ENCODE peak calls at places on chromosomes 3 and 15, in five cellular contexts. J is AG10803, K is fibroblast of lung, E is AG04450, B is HL-60. R is an unnamed sample.

GRCh38 chr15:68783226-68784054 is 37.3 kb downstream of the ANP32A start:
- DNase-seq in J (no peak), K (no peak), E (no peak), B (no peak), R (no peak)

GRCh38 chr3:142940000-142940399 is 23.5 kb downstream of the PAQR9 start:
- DNase-seq in J (no peak), K (no peak), E (no peak), B (no peak), R (no peak)

GRCh38 chr3:116135462-116135861 is 309.8 kb downstream of the LSAMP start:
- DNase-seq in J (peak; percentile 82), K (peak; percentile 94), E (no peak), B (no peak), R (peak; percentile 78)

GRCh38 chr3:22475665-22476064 is 724.7 kb upstream of the ZNF385D start:
- DNase-seq in J (no peak), K (no peak), E (no peak), B (no peak), R (no peak)

GRCh38 chr15:87746333-87746732 is 510.2 kb downstream of the NTRK3 start:
- DNase-seq in J (no peak), K (no peak), E (no peak), B (no peak), R (peak; percentile 42)

GRCh38 chr3:111012388-111013248 is 59.0 kb upstream of the NECTIN3 start:
- DNase-seq in J (no peak), K (no peak), E (no peak), B (no peak), R (peak; percentile 19)

GRCh38 chr3:43817081-43817480 is 126.3 kb downstream of the ABHD5 start:
- DNase-seq in J (no peak), K (no peak), E (no peak), B (no peak), R (no peak)

GRCh38 chr3:195777975-195778374 is 33.8 kb downstream of the MUC4 start:
- DNase-seq in J (no peak), K (no peak), E (no peak), B (no peak), R (no peak)

GRCh38 chr3:73625124-73625665 is 454 bp upstream of the PDZRN3 start:
- DNase-seq in J (peak; percentile 68), K (peak; percentile 71), E (no peak), B (no peak), R (peak; percentile 66)

GRCh38 chr15:67406257-67406861 is 114.6 kb upstream of the C15orf61 start:
- DNase-seq in J (no peak), K (no peak), E (no peak), B (no peak), R (peak; percentile 3)

DNA sequence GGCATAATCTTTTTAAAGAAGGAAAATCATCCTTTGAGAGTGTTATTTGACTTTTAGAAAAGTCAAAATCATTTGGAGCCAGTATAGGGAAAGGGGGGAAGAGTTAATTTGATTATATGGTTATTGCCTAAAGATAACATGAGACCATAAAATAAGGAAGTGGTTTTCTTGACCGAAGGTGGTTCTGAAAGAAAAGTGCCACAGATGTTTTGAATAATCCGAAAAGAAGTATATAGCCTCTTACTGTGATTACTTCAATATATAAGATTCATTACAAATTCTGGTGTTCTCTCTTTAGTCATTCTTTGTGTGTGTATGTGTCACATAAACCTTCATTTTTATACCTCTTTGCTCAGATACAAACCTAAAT is 1.1 kb downstream of the DNAJB11 start:
- DNase-seq in J (no peak), K (no peak), E (no peak), B (no peak), R (no peak)
- H3K4me3 ChIP-seq in J (peak overlapping the region; percentile 90), K (peak overlapping the region; percentile 88), E (peak overlapping the region; percentile 74), B (peak overlapping the region; percentile 99), R (peak overlapping the region; percentile 93)

GRCh38 chr3:123028233-123028828 is 768 bp upstream of the SEMA5B start:
- DNase-seq in J (peak; percentile 75), K (peak; percentile 86), E (peak; percentile 52), B (peak; percentile 28), R (peak; percentile 84)

GRCh38 chr3:123026551-123027291 is 842 bp downstream of the SEMA5B start:
- DNase-seq in J (no peak), K (no peak), E (no peak), B (no peak), R (no peak)

GRCh38 chr3:123031051-123031450 is 3.5 kb upstream of the SEMA5B start:
- DNase-seq in J (no peak), K (no peak), E (no peak), B (no peak), R (no peak)

GRCh38 chr3:123025642-123026521 is 1.7 kb downstream of the SEMA5B start:
- DNase-seq in J (no peak), K (no peak), E (no peak), B (no peak), R (no peak)

DNA sequence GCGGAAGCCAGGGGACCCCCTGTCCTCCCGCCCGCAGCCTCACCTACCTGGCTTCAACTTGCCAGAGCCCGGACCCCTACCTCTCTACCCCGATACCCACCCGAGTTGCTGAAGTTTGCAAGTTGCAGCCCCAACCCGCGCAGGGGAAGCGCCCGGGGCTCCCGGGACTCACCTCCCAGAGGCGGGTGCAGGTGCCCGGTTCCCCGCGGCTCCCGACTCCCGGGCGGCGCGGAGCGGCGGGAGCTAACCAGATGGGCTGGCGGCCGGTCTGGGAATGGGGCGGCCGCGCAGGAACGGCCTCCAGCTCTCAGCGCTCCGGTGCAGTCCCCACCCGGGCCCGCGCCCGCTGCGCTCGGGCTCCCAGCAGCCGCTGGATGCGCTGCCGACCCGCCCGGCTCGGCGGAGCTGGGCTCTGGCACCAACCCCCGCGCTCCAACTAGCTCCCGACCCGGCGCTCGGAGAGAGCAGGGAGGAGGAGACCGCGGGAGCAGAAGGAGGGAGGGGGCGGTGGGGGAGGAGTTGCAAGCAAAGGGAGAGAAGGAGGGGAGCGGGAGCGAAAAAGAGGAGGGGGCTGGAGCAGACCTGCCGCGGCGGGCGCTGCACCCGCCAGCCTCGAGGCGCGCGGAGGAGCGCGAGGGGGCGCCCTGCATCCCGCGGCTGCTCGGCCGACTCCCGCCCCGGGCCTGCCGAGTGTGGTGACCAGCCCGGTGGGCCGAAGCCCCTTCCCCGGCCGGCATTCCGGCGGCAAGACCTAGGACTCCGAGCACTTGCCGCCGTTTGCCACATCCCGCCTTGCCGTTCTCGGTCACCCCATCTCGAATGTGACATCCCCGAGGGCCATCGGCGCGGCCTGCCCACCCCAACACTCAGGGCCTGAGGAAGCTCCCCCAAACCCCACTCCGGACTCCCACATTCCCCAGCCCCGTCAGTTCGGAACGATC is at the start of gene SEMA5B:
- DNase-seq in J (no peak), K (no peak), E (no peak), B (no peak), R (peak; percentile 6)
- TF ChIP-seq CTCF in J (no peak), K (no peak), E (peak; percentile 4), B (peak; percentile 20), R (peak; percentile 29)

DNA sequence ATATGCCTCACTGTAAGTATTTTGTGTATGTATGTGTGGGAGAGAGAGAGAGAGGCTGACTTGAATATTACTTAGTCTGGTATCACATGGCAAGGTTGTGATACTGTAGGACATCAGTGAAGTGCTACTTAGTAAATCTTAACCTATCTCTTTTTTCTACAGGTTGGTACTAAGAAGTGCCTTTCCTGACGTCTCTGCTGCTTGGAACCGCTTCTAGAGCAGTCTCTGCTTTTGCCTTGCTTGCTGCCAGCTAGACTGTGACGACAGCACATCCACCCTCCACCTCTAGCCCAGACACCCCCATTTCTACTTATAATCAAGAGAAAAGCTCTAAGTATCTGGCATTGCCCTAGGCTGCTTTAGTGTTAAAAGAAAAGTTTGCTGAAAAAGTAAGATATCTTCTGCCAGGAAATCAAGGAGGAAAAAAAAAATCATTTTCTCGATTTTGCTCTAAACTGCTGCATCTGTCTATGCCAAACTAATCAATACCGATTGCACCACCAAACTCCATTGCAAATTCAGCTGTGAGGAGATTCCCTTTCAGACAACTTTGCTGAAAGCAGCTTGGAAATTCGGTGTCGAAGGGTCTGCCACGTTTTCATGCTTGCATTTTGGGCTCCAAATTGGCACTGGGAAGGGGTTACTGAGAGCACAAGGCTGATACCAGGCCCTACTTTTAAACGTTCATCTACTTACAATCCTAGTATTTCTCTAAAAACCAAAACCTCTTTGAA is 30.7 kb downstream of the MBNL1 start:
- DNase-seq in J (no peak), K (no peak), E (no peak), B (no peak), R (no peak)
- H3K4me3 ChIP-seq in J (peak overlapping the region; percentile 54), K (peak overlapping the region; percentile 3), E (peak overlapping the region; percentile 51), B (peak overlapping the region; percentile 36), R (peak overlapping the region; percentile 58)

DNA sequence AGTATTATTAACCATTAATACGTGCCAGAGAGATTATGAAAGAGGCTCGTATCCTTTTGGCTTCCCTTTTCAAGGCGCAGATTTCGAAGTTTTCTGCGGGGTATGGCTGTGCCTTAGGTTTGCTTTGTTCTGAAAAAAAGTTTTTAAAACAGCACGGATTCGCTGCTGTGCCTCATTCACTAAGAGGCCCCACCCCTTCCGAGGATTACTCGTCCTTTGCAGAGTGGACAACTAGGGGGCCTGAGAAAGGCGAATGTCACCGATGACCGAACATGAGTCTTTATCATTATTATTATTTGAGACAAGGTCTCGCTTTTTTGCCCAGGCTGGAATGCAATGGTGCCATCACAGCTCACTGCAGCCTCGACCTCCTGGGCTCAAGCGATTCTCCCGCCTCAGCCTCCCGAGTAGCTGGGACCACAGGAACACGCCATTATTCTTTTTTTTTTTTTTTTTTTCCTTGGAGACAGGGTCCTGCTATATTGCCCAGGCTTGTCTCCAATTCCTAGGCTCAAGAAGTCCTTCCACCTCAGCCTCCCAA is 684 bp upstream of the RPS27L start:
- DNase-seq in J (peak; percentile 83), K (peak; percentile 87), E (peak; percentile 53), B (no peak), R (peak; percentile 87)
- TF ChIP-seq CTCF in J (peak; percentile 51), K (peak; percentile 36), E (peak; percentile 27), B (no peak), R (peak; percentile 13)

GRCh38 chr3:112061152-112061551 is 25.0 kb upstream of the C3orf52 start:
- DNase-seq in J (peak; percentile 63), K (peak; percentile 15), E (no peak), B (no peak), R (peak; percentile 22)

GRCh38 chr3:112053229-112053628 is 18.7 kb downstream of the TMPRSS7 start:
- DNase-seq in J (no peak), K (no peak), E (no peak), B (no peak), R (no peak)

GRCh38 chr3:112059497-112059896 is 25.0 kb downstream of the TMPRSS7 start:
- DNase-seq in J (no peak), K (no peak), E (no peak), B (no peak), R (no peak)

DNA sequence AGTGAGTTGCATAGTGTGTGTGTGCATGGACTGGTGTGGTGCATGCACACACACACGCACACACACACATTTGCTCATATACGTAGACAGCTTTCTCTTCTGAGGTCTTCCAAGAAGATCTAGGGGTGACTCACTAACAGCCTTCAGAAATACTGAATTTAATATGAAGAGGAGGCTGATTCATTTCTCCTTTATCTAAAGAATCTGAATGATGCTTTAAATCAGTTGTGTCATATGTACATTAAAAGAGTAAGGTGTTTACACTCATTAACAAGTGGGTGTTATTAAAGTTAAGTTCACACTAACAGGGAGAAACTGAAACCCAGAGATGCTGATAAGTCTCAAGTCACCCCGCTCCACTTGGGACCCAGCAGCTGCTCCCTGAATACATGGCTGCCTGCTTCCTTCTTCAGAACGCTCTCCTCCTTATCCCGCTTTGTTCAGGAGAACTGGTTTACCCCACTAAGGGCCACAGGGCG is 22.0 kb downstream of the TMPRSS7 start:
- DNase-seq in J (peak; percentile 53), K (peak; percentile 59), E (peak; percentile 30), B (no peak), R (peak; percentile 18)
- H3K4me3 ChIP-seq in J (no peak overlapping the region), K (no peak overlapping the region), E (no peak overlapping the region), B (no peak overlapping the region), R (no peak overlapping the region)

GRCh38 chr3:104610730-104611652 is 755.7 kb upstream of the ALCAM start:
- DNase-seq in J (no peak), K (no peak), E (no peak), B (no peak), R (no peak)
- TF ChIP-seq CTCF in J (peak; percentile 11), K (no peak), E (peak; percentile 22), B (no peak), R (peak; percentile 23)

R was measured in fibroblast of villous mesenchyme.